ENCODE peak calls at places on chromosomes 4 and X, in nine cellular contexts. One of them, this sample, is unnamed.
A peak's percentile ranks its signal among the peaks of the same experiment; 100 is the strongest.

GRCh38 chrX:120727911-120728310 is 98.1 kb upstream of the C1GALT1C1 start:
- DNase-seq in pancreas: no peak
- DNase-seq in GM10248: no peak
- DNase-seq in RWPE1: no peak
- DNase-seq in uterus: no peak
- DNase-seq in fibroblast of pulmonary artery: peak; percentile 41
- DNase-seq in GM23338: no peak
- DNase-seq in B cell: no peak
- DNase-seq in astrocyte of the spinal cord: no peak
- DNase-seq in this sample: no peak

GRCh38 chr4:128553665-128554515 is 255.6 kb upstream of the JADE1 start:
- DNase-seq in pancreas: no peak
- DNase-seq in GM10248: no peak
- DNase-seq in RWPE1: no peak
- DNase-seq in uterus: no peak
- DNase-seq in fibroblast of pulmonary artery: peak; percentile 42
- DNase-seq in GM23338: no peak
- DNase-seq in B cell: no peak
- DNase-seq in astrocyte of the spinal cord: no peak
- DNase-seq in this sample: no peak

GRCh38 chr4:187191676-187192075 is 468.0 kb upstream of the FAT1 start:
- DNase-seq in pancreas: no peak
- DNase-seq in GM10248: no peak
- DNase-seq in RWPE1: no peak
- DNase-seq in uterus: no peak
- DNase-seq in fibroblast of pulmonary artery: no peak
- DNase-seq in GM23338: no peak
- DNase-seq in B cell: no peak
- DNase-seq in astrocyte of the spinal cord: no peak
- DNase-seq in this sample: no peak

GRCh38 chrX:73127700-73128241 is 48.5 kb upstream of the PABPC1L2A start:
- DNase-seq in pancreas: peak; percentile 21
- DNase-seq in GM10248: no peak
- DNase-seq in RWPE1: no peak
- DNase-seq in uterus: peak; percentile 11
- DNase-seq in fibroblast of pulmonary artery: no peak
- DNase-seq in GM23338: peak; percentile 86
- DNase-seq in B cell: no peak
- DNase-seq in astrocyte of the spinal cord: no peak
- DNase-seq in this sample: peak; percentile 0

GRCh38 chr4:48640225-48640624 is 139.9 kb downstream of the FRYL start:
- DNase-seq in pancreas: no peak
- DNase-seq in GM10248: no peak
- DNase-seq in RWPE1: no peak
- DNase-seq in uterus: no peak
- DNase-seq in fibroblast of pulmonary artery: no peak
- DNase-seq in GM23338: no peak
- DNase-seq in B cell: no peak
- DNase-seq in astrocyte of the spinal cord: no peak
- DNase-seq in this sample: no peak

GRCh38 chrX:1420371-1420770 is 28.5 kb upstream of the SLC25A6 start:
- DNase-seq in pancreas: no peak
- DNase-seq in GM10248: no peak
- DNase-seq in RWPE1: no peak
- DNase-seq in uterus: no peak
- DNase-seq in fibroblast of pulmonary artery: no peak
- DNase-seq in GM23338: no peak
- DNase-seq in B cell: no peak
- DNase-seq in astrocyte of the spinal cord: no peak
- DNase-seq in this sample: no peak

GRCh38 chrX:96372313-96373046 is 312.2 kb upstream of the DIAPH2 start:
- DNase-seq in pancreas: peak; percentile 27
- DNase-seq in GM10248: peak; percentile 15
- DNase-seq in RWPE1: peak; percentile 0
- DNase-seq in uterus: no peak
- DNase-seq in fibroblast of pulmonary artery: peak; percentile 79
- DNase-seq in GM23338: peak; percentile 67
- DNase-seq in B cell: no peak
- DNase-seq in astrocyte of the spinal cord: peak; percentile 57
- DNase-seq in this sample: peak; percentile 36

GRCh38 chrX:2696698-2697215 is 5.7 kb downstream of the CD99 start:
- DNase-seq in pancreas: no peak
- DNase-seq in GM10248: peak; percentile 74
- DNase-seq in RWPE1: peak; percentile 66
- DNase-seq in uterus: no peak
- DNase-seq in fibroblast of pulmonary artery: peak; percentile 93
- DNase-seq in GM23338: no peak
- DNase-seq in B cell: peak; percentile 74
- DNase-seq in astrocyte of the spinal cord: peak; percentile 90
- DNase-seq in this sample: peak; percentile 95

GRCh38 chr4:13599159-13599558 is 28.4 kb downstream of the BOD1L1 start:
- DNase-seq in pancreas: no peak
- DNase-seq in GM10248: no peak
- DNase-seq in RWPE1: no peak
- DNase-seq in uterus: no peak
- DNase-seq in fibroblast of pulmonary artery: no peak
- DNase-seq in GM23338: peak; percentile 77
- DNase-seq in B cell: no peak
- DNase-seq in astrocyte of the spinal cord: no peak
- DNase-seq in this sample: no peak
- TF ChIP-seq CTCF in pancreas: no peak
- TF ChIP-seq CTCF in GM10248: no peak
- TF ChIP-seq CTCF in RWPE1: no peak
- TF ChIP-seq CTCF in uterus: no peak
- TF ChIP-seq CTCF in fibroblast of pulmonary artery: peak; percentile 31
- TF ChIP-seq CTCF in GM23338: peak; percentile 67
- TF ChIP-seq CTCF in B cell: no peak
- TF ChIP-seq CTCF in astrocyte of the spinal cord: peak; percentile 40
- TF ChIP-seq CTCF in this sample: peak; percentile 29

DNA sequence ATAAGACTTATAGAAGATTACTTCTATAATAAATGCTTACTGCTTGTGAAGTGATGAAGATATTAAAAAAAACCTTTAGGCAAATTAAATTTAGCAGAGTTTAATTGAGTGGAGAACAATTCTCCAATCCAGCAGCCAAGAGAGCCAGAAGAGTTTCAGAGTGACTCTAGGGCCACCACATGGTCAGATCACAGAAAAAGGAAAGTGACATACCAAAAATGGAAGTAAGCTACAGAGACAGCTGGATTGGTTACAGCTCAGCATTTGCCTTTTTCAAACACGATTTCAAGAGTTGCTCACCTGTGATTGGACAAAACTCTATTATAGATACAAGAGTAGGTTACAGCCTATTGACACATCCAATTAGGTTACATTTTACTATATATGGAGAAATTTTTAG is 79.0 kb upstream of the TRAM1L1 start:
- DNase-seq in pancreas: no peak
- DNase-seq in GM10248: no peak
- DNase-seq in RWPE1: no peak
- DNase-seq in uterus: no peak
- DNase-seq in fibroblast of pulmonary artery: no peak
- DNase-seq in GM23338: peak; percentile 11
- DNase-seq in B cell: no peak
- DNase-seq in astrocyte of the spinal cord: no peak
- DNase-seq in this sample: no peak
- TF ChIP-seq CTCF in pancreas: no peak
- TF ChIP-seq CTCF in GM10248: no peak
- TF ChIP-seq CTCF in RWPE1: no peak
- TF ChIP-seq CTCF in uterus: no peak
- TF ChIP-seq CTCF in fibroblast of pulmonary artery: no peak
- TF ChIP-seq CTCF in GM23338: peak; percentile 46
- TF ChIP-seq CTCF in B cell: no peak
- TF ChIP-seq CTCF in astrocyte of the spinal cord: no peak
- TF ChIP-seq CTCF in this sample: no peak

GRCh38 chrX:149962859-149963757 is 24.8 kb upstream of the EOLA2 start:
- DNase-seq in pancreas: peak; percentile 65
- DNase-seq in GM10248: peak; percentile 23
- DNase-seq in RWPE1: peak; percentile 39
- DNase-seq in uterus: no peak
- DNase-seq in fibroblast of pulmonary artery: peak; percentile 73
- DNase-seq in GM23338: peak; percentile 61
- DNase-seq in B cell: no peak
- DNase-seq in astrocyte of the spinal cord: peak; percentile 62
- DNase-seq in this sample: peak; percentile 42
- TF ChIP-seq CTCF in pancreas: peak; percentile 18
- TF ChIP-seq CTCF in GM10248: peak; percentile 47
- TF ChIP-seq CTCF in RWPE1: peak; percentile 52
- TF ChIP-seq CTCF in uterus: peak; percentile 43
- TF ChIP-seq CTCF in fibroblast of pulmonary artery: peak; percentile 64
- TF ChIP-seq CTCF in GM23338: peak; percentile 81
- TF ChIP-seq CTCF in B cell: peak; percentile 49
- TF ChIP-seq CTCF in astrocyte of the spinal cord: peak; percentile 68
- TF ChIP-seq CTCF in this sample: peak; percentile 59

GRCh38 chrX:48883729-48884128 is 13.8 kb downstream of the TIMM17B start:
- DNase-seq in pancreas: no peak
- DNase-seq in GM10248: no peak
- DNase-seq in RWPE1: no peak
- DNase-seq in uterus: no peak
- DNase-seq in fibroblast of pulmonary artery: no peak
- DNase-seq in GM23338: peak; percentile 17
- DNase-seq in B cell: no peak
- DNase-seq in astrocyte of the spinal cord: no peak
- DNase-seq in this sample: no peak
- TF ChIP-seq CTCF in pancreas: no peak
- TF ChIP-seq CTCF in GM10248: no peak
- TF ChIP-seq CTCF in RWPE1: no peak
- TF ChIP-seq CTCF in uterus: no peak
- TF ChIP-seq CTCF in fibroblast of pulmonary artery: no peak
- TF ChIP-seq CTCF in GM23338: no peak
- TF ChIP-seq CTCF in B cell: no peak
- TF ChIP-seq CTCF in astrocyte of the spinal cord: no peak
- TF ChIP-seq CTCF in this sample: no peak

This sample was measured in bronchial epithelial cell.